ENCODE peak calls at places on chromosome 16, in seven cellular contexts. A is mesendoderm, N is IMR-90, Q is neuronal stem cell, D is H9, T is H1, J is trophoblast cell. X is an unnamed sample.
A peak's percentile ranks its signal among the peaks of the same experiment; 100 is the strongest.

GRCh38 chr16:75742424-75743047 is 16.2 kb upstream of the CPHXL start:
- DNase-seq in A (peak; percentile 60), N (no peak), Q (peak; percentile 26), D (no peak), T (no peak), J (no peak), X (peak; percentile 11)

GRCh38 chr16:27498020-27498419 is 51.7 kb downstream of the GTF3C1 start:
- DNase-seq in A (no peak), N (peak; percentile 16), Q (no peak), D (no peak), T (no peak), J (no peak), X (no peak)

GRCh38 chr16:15948532-15949209 is 745 bp upstream of the ABCC1 start:
- DNase-seq in A (no peak), N (no peak), Q (no peak), D (no peak), T (no peak), J (no peak), X (no peak)

GRCh38 chr16:77919761-77920415 is 102.5 kb upstream of the CLEC3A start:
- DNase-seq in A (no peak), N (peak; percentile 20), Q (no peak), D (no peak), T (no peak), J (no peak), X (peak; percentile 33)

GRCh38 chr16:69477546-69477945 is 53.1 kb downstream of the CYB5B start:
- DNase-seq in A (no peak), N (peak; percentile 39), Q (no peak), D (no peak), T (no peak), J (no peak), X (peak; percentile 79)

GRCh38 chr16:53712065-53712464 is 8.1 kb downstream of the FTO start:
- DNase-seq in A (no peak), N (no peak), Q (no peak), D (no peak), T (no peak), J (no peak), X (no peak)

GRCh38 chr16:4257646-4258556 is 14.9 kb downstream of the TFAP4 start:
- DNase-seq in A (no peak), N (no peak), Q (no peak), D (no peak), T (no peak), J (no peak), X (no peak)

GRCh38 chr16:15509051-15509592 is 74.7 kb downstream of the BMERB1 start:
- DNase-seq in A (peak; percentile 71), N (no peak), Q (no peak), D (no peak), T (no peak), J (peak; percentile 9), X (peak; percentile 22)

GRCh38 chr16:21033707-21034106 is 116.9 kb downstream of the DNAH3 start:
- DNase-seq in A (no peak), N (no peak), Q (no peak), D (no peak), T (no peak), J (no peak), X (no peak)

GRCh38 chr16:12406840-12407690 is 396.6 kb downstream of the CPPED1 start:
- DNase-seq in A (no peak), N (peak; percentile 46), Q (no peak), D (no peak), T (no peak), J (no peak), X (peak; percentile 48)

GRCh38 chr16:79288046-79288445 is 312.5 kb downstream of the MAF start:
- DNase-seq in A (no peak), N (no peak), Q (no peak), D (no peak), T (no peak), J (no peak), X (no peak)

GRCh38 chr16:53207810-53208752 is 153.3 kb downstream of the CHD9 start:
- DNase-seq in A (peak; percentile 96), N (peak; percentile 83), Q (peak; percentile 80), D (peak; percentile 67), T (peak; percentile 53), J (peak; percentile 48), X (peak; percentile 91)

GRCh38 chr16:83964684-83965443 is 3.2 kb upstream of the NECAB2 start:
- DNase-seq in A (no peak), N (no peak), Q (no peak), D (no peak), T (no peak), J (no peak), X (no peak)

GRCh38 chr16:83963277-83964119 is 4.5 kb upstream of the NECAB2 start:
- DNase-seq in A (no peak), N (no peak), Q (no peak), D (no peak), T (no peak), J (no peak), X (no peak)

GRCh38 chr16:83966153-83966696 is 1.8 kb upstream of the NECAB2 start:
- DNase-seq in A (no peak), N (no peak), Q (no peak), D (no peak), T (no peak), J (no peak), X (no peak)

GRCh38 chr16:83967091-83967490 is 953 bp upstream of the NECAB2 start:
- DNase-seq in A (no peak), N (no peak), Q (no peak), D (no peak), T (no peak), J (no peak), X (no peak)

GRCh38 chr16:83965444-83966152 is 2.4 kb upstream of the NECAB2 start:
- DNase-seq in A (no peak), N (no peak), Q (no peak), D (no peak), T (no peak), J (no peak), X (no peak)
- H2BK5ac ChIP-seq in A (no peak overlapping the region), N (no peak overlapping the region), Q (no peak overlapping the region), D (no peak overlapping the region), T (no peak overlapping the region), J (no peak overlapping the region), X (no peak overlapping the region)

DNA sequence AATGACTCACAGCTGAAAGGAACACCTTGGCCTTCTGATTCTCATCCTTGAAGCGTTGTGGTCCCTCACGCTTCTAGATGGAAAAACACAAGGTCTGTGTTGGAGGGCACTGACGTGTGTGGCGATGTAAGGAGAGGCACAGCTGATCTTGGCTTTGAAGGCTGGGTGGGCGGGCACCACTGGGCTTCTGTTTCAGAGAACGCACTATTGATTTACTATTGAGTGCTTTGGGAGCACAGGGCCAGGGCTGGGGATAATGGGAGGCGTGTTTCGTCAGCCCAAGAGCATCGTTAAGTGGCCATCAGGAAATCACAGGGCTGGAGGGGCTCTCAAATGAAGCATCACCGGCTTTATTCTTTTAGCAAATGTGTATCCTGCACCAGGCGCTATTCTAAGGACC is 70.7 kb downstream of the CMIP start:
- DNase-seq in A (no peak), N (no peak), Q (no peak), D (no peak), T (no peak), J (no peak), X (no peak)
- H2BK5ac ChIP-seq in A (no peak overlapping the region), N (no peak overlapping the region), Q (no peak overlapping the region), D (no peak overlapping the region), T (peak overlapping the region; percentile 15), J (peak overlapping the region; percentile 9), X (no peak overlapping the region)

DNA sequence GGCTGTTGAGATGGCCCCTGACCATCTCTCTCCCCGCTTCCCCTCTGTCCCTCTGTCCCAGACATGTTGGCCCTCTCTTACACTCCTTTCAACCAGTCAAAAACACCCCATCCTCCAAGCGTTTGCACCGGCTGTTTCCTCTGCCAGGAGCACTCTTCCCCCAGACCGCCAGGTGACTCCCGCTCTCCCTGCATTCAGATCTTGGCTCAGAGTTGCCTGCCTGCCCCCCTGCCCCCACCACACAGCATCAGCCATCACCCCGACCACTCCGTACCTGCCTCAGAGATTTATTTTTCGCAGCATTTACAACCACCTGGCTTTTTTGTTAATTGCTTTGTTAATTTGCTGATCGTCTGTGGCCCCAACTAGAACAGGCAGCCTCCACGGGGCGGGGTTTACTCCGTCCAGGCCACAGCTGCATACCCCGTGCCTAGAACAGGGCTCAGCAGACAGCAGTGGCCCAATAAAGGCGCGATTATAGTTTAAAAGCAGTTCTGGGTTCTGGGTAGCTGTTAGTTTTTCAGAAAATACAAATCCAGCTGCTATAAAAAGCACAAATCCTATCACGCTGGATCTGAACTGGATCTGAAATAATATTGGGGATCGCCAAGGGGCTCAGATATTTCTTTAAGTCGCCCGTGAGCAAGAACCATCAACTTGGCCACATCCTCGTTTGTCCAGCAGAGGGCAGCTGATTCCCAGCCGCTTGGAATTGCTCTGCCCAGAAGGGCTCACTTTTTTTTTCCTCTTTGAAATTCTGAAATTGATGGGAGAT is 173.6 kb downstream of the IRF8 start:
- DNase-seq in A (peak; percentile 67), N (peak; percentile 86), Q (peak; percentile 57), D (peak; percentile 64), T (peak; percentile 80), J (peak; percentile 74), X (peak; percentile 90)
- H2BK5ac ChIP-seq in A (no peak overlapping the region), N (peak overlapping the region; percentile 1), Q (no peak overlapping the region), D (no peak overlapping the region), T (no peak overlapping the region), J (no peak overlapping the region), X (no peak overlapping the region)

GRCh38 chr16:49094471-49094870 is 187.2 kb downstream of the CBLN1 start:
- DNase-seq in A (peak; percentile 3), N (no peak), Q (no peak), D (no peak), T (no peak), J (no peak), X (no peak)
- H2BK5ac ChIP-seq in A (no peak overlapping the region), N (no peak overlapping the region), Q (no peak overlapping the region), D (no peak overlapping the region), T (no peak overlapping the region), J (no peak overlapping the region), X (no peak overlapping the region)

X was measured in mesenchymal stem cell.